ENCODE peak calls at places on chromosome 14, in six cellular contexts. One of them, this sample, is unnamed.

GRCh38 chr14:92456215-92457017 is 57.2 kb upstream of the RIN3 start:
- DNase-seq in neuronal stem cell: peak
- DNase-seq in body of pancreas: no peak
- DNase-seq in AG04450: peak
- DNase-seq in cardiac fibroblast: peak
- DNase-seq in upper lobe of right lung: peak
- DNase-seq in this sample: peak

GRCh38 chr14:80152166-80152565 is 59.1 kb downstream of the DIO2 start:
- DNase-seq in neuronal stem cell: no peak
- DNase-seq in body of pancreas: no peak
- DNase-seq in AG04450: no peak
- DNase-seq in cardiac fibroblast: no peak
- DNase-seq in upper lobe of right lung: no peak
- DNase-seq in this sample: peak

GRCh38 chr14:71361335-71361734 is 454.1 kb downstream of the PCNX1 start:
- DNase-seq in neuronal stem cell: no peak
- DNase-seq in body of pancreas: no peak
- DNase-seq in AG04450: no peak
- DNase-seq in cardiac fibroblast: peak
- DNase-seq in upper lobe of right lung: no peak
- DNase-seq in this sample: peak

GRCh38 chr14:35898217-35898775 is 72.2 kb downstream of the BRMS1L start:
- DNase-seq in neuronal stem cell: no peak
- DNase-seq in body of pancreas: no peak
- DNase-seq in AG04450: no peak
- DNase-seq in cardiac fibroblast: no peak
- DNase-seq in upper lobe of right lung: no peak
- DNase-seq in this sample: no peak

GRCh38 chr14:33914676-33915516 is 36.0 kb downstream of the EGLN3 start:
- DNase-seq in neuronal stem cell: no peak
- DNase-seq in body of pancreas: no peak
- DNase-seq in AG04450: no peak
- DNase-seq in cardiac fibroblast: peak
- DNase-seq in upper lobe of right lung: no peak
- DNase-seq in this sample: peak

GRCh38 chr14:85471156-85471555 is 58.8 kb upstream of the FLRT2 start:
- DNase-seq in neuronal stem cell: no peak
- DNase-seq in body of pancreas: no peak
- DNase-seq in AG04450: no peak
- DNase-seq in cardiac fibroblast: peak
- DNase-seq in upper lobe of right lung: no peak
- DNase-seq in this sample: peak

GRCh38 chr14:103854822-103855733 is 7.7 kb upstream of the PPP1R13B start:
- DNase-seq in neuronal stem cell: no peak
- DNase-seq in body of pancreas: peak
- DNase-seq in AG04450: no peak
- DNase-seq in cardiac fibroblast: no peak
- DNase-seq in upper lobe of right lung: peak
- DNase-seq in this sample: no peak

GRCh38 chr14:71574976-71575375 is 357.3 kb upstream of the RGS6 start:
- DNase-seq in neuronal stem cell: no peak
- DNase-seq in body of pancreas: no peak
- DNase-seq in AG04450: peak
- DNase-seq in cardiac fibroblast: peak
- DNase-seq in upper lobe of right lung: no peak
- DNase-seq in this sample: peak

GRCh38 chr14:59360923-59361794 is 104.0 kb downstream of the GPR135 start:
- DNase-seq in neuronal stem cell: no peak
- DNase-seq in body of pancreas: peak
- DNase-seq in AG04450: peak
- DNase-seq in cardiac fibroblast: peak
- DNase-seq in upper lobe of right lung: peak
- DNase-seq in this sample: peak
- H3K4me3 ChIP-seq in neuronal stem cell: no peak
- H3K4me3 ChIP-seq in body of pancreas: no peak
- H3K4me3 ChIP-seq in AG04450: no peak
- H3K4me3 ChIP-seq in cardiac fibroblast: no peak
- H3K4me3 ChIP-seq in upper lobe of right lung: no peak
- H3K4me3 ChIP-seq in this sample: peak

GRCh38 chr14:90828642-90829487 is 12.6 kb upstream of the TTC7B start:
- DNase-seq in neuronal stem cell: no peak
- DNase-seq in body of pancreas: no peak
- DNase-seq in AG04450: no peak
- DNase-seq in cardiac fibroblast: no peak
- DNase-seq in upper lobe of right lung: peak
- DNase-seq in this sample: no peak
- H3K4me3 ChIP-seq in neuronal stem cell: no peak
- H3K4me3 ChIP-seq in body of pancreas: no peak
- H3K4me3 ChIP-seq in AG04450: peak
- H3K4me3 ChIP-seq in cardiac fibroblast: no peak
- H3K4me3 ChIP-seq in upper lobe of right lung: peak
- H3K4me3 ChIP-seq in this sample: peak

GRCh38 chr14:105315941-105316562 is 1.5 kb downstream of the PACS2 start:
- DNase-seq in neuronal stem cell: no peak
- DNase-seq in body of pancreas: no peak
- DNase-seq in AG04450: no peak
- DNase-seq in cardiac fibroblast: no peak
- DNase-seq in upper lobe of right lung: no peak
- DNase-seq in this sample: peak
- H3K4me3 ChIP-seq in neuronal stem cell: no peak
- H3K4me3 ChIP-seq in body of pancreas: no peak
- H3K4me3 ChIP-seq in AG04450: peak
- H3K4me3 ChIP-seq in cardiac fibroblast: peak
- H3K4me3 ChIP-seq in upper lobe of right lung: peak
- H3K4me3 ChIP-seq in this sample: peak

GRCh38 chr14:22822619-22823551 is 6.8 kb upstream of the MRPL52 start:
- DNase-seq in neuronal stem cell: peak
- DNase-seq in body of pancreas: peak
- DNase-seq in AG04450: peak
- DNase-seq in cardiac fibroblast: peak
- DNase-seq in upper lobe of right lung: peak
- DNase-seq in this sample: peak

GRCh38 chr14:22822017-22822618 is 6.9 kb upstream of the SLC7A7 start:
- DNase-seq in neuronal stem cell: no peak
- DNase-seq in body of pancreas: peak
- DNase-seq in AG04450: no peak
- DNase-seq in cardiac fibroblast: no peak
- DNase-seq in upper lobe of right lung: no peak
- DNase-seq in this sample: no peak

GRCh38 chr14:22820731-22821130 is 5.5 kb upstream of the SLC7A7 start:
- DNase-seq in neuronal stem cell: no peak
- DNase-seq in body of pancreas: no peak
- DNase-seq in AG04450: no peak
- DNase-seq in cardiac fibroblast: no peak
- DNase-seq in upper lobe of right lung: peak
- DNase-seq in this sample: peak

GRCh38 chr14:22821193-22822016 is 6.2 kb upstream of the SLC7A7 start:
- DNase-seq in neuronal stem cell: no peak
- DNase-seq in body of pancreas: peak
- DNase-seq in AG04450: no peak
- DNase-seq in cardiac fibroblast: no peak
- DNase-seq in upper lobe of right lung: peak
- DNase-seq in this sample: no peak

DNA sequence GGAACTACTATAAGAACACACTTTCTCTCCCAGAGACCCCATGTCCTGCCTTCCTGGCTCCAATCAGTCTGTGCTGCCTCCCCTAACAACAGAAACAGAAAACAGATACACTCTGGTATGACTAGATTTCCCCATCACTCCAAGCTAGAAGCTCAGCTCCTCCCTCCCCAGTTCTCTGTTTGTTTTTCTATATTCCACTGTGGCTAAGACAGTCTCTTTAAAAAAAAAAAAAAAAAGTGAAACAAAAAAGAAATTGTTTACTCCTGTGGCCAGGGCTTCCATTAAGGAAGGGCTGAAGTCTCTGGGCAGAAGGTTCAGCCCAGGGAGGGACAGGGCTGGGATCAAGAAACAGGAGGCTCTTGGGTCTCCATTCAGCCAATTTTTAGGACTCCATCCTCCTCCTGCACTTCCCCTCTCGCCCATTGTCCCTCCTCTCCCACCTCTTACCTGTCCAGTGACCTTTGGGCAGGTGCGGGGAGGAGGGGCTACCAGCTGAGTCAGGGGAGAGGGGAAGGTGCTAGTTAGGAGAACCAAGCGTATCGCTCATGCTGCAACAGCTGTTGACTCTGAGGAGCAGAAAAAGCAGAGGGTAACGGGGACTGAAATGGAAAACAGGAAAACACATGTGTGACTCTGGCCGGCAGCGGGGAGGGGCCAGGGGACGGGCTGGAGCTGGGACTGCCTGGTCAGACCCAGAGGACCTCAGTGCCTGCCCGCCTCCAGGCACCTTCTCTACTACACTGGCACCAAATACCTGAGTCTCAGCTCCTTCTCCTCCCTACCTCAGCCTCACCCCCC is 4.2 kb upstream of the SLC7A7 start:
- DNase-seq in neuronal stem cell: no peak
- DNase-seq in body of pancreas: peak
- DNase-seq in AG04450: no peak
- DNase-seq in cardiac fibroblast: peak
- DNase-seq in upper lobe of right lung: peak
- DNase-seq in this sample: peak
- H3K4me3 ChIP-seq in neuronal stem cell: no peak
- H3K4me3 ChIP-seq in body of pancreas: no peak
- H3K4me3 ChIP-seq in AG04450: peak
- H3K4me3 ChIP-seq in cardiac fibroblast: peak
- H3K4me3 ChIP-seq in upper lobe of right lung: peak
- H3K4me3 ChIP-seq in this sample: peak

GRCh38 chr14:75607044-75607443 is 28.6 kb downstream of the FLVCR2 start:
- DNase-seq in neuronal stem cell: no peak
- DNase-seq in body of pancreas: no peak
- DNase-seq in AG04450: no peak
- DNase-seq in cardiac fibroblast: no peak
- DNase-seq in upper lobe of right lung: no peak
- DNase-seq in this sample: no peak

GRCh38 chr14:75607842-75608640 is 29.6 kb downstream of the FLVCR2 start:
- DNase-seq in neuronal stem cell: no peak
- DNase-seq in body of pancreas: no peak
- DNase-seq in AG04450: no peak
- DNase-seq in cardiac fibroblast: no peak
- DNase-seq in upper lobe of right lung: no peak
- DNase-seq in this sample: no peak

GRCh38 chr14:75602527-75602926 is 24.1 kb downstream of the FLVCR2 start:
- DNase-seq in neuronal stem cell: no peak
- DNase-seq in body of pancreas: no peak
- DNase-seq in AG04450: no peak
- DNase-seq in cardiac fibroblast: no peak
- DNase-seq in upper lobe of right lung: no peak
- DNase-seq in this sample: no peak

GRCh38 chr14:75604979-75605825 is 26.8 kb downstream of the FLVCR2 start:
- DNase-seq in neuronal stem cell: no peak
- DNase-seq in body of pancreas: no peak
- DNase-seq in AG04450: no peak
- DNase-seq in cardiac fibroblast: peak
- DNase-seq in upper lobe of right lung: peak
- DNase-seq in this sample: peak

DNA sequence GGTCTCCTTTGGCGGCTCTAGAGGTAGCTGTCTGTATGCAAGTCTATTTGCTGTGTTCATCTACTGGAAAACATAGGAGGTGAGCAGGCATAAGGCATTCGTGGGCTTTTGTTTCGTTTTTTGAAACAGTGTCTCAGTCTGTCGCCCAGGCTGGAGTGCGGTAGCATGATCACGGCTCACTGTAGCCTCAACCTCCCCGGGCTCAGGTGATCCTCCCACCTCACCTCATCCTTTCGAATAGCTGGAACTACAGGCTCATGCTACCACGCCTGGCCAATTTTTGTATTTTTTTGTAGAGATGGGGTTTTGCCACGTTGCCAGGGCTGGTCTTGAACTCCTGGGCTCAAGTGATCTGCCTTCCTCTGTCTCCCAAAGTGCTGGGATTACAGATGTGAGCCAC is 27.5 kb downstream of the FLVCR2 start:
- DNase-seq in neuronal stem cell: no peak
- DNase-seq in body of pancreas: no peak
- DNase-seq in AG04450: no peak
- DNase-seq in cardiac fibroblast: no peak
- DNase-seq in upper lobe of right lung: no peak
- DNase-seq in this sample: no peak
- H3K4me3 ChIP-seq in neuronal stem cell: no peak
- H3K4me3 ChIP-seq in body of pancreas: no peak
- H3K4me3 ChIP-seq in AG04450: no peak
- H3K4me3 ChIP-seq in cardiac fibroblast: no peak
- H3K4me3 ChIP-seq in upper lobe of right lung: peak
- H3K4me3 ChIP-seq in this sample: peak

GRCh38 chr14:91019673-91020072 is 40.8 kb downstream of the RPS6KA5 start:
- DNase-seq in neuronal stem cell: no peak
- DNase-seq in body of pancreas: no peak
- DNase-seq in AG04450: no peak
- DNase-seq in cardiac fibroblast: no peak
- DNase-seq in upper lobe of right lung: no peak
- DNase-seq in this sample: no peak

GRCh38 chr14:91017011-91017410 is 43.4 kb downstream of the RPS6KA5 start:
- DNase-seq in neuronal stem cell: no peak
- DNase-seq in body of pancreas: no peak
- DNase-seq in AG04450: no peak
- DNase-seq in cardiac fibroblast: no peak
- DNase-seq in upper lobe of right lung: no peak
- DNase-seq in this sample: no peak

GRCh38 chr14:91021115-91021514 is 39.3 kb downstream of the RPS6KA5 start:
- DNase-seq in neuronal stem cell: no peak
- DNase-seq in body of pancreas: no peak
- DNase-seq in AG04450: no peak
- DNase-seq in cardiac fibroblast: no peak
- DNase-seq in upper lobe of right lung: no peak
- DNase-seq in this sample: no peak

GRCh38 chr14:91018465-91018864 is 42.0 kb downstream of the RPS6KA5 start:
- DNase-seq in neuronal stem cell: no peak
- DNase-seq in body of pancreas: no peak
- DNase-seq in AG04450: no peak
- DNase-seq in cardiac fibroblast: no peak
- DNase-seq in upper lobe of right lung: no peak
- DNase-seq in this sample: no peak

DNA sequence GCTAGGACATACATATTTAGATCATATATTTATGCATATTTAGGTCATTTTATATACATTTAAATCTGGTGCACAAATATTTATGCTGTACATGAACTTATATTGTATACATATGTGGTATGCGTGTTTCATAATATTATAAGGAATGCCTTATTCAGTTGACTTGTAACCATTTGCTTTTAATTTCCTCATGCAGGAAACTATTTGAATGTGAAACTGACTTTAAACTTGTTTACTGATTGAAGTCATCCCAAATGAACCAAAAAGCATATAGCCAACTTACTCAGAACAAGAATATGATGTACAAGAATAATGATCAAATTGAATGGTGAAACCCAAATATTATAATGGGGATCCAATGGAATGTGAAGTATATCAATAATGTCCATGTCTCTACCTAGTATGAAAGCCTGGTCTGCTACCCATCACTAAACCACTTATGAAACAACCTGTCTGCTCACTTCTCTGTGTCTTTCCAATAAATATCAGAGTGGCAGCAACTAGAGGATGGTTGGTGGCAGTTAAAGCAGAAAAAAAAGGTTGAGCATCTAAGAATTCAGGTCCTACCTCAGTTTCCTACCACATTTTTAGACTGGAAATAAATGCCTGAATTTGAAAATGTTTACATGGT is 38.3 kb downstream of the RPS6KA5 start:
- DNase-seq in neuronal stem cell: no peak
- DNase-seq in body of pancreas: no peak
- DNase-seq in AG04450: no peak
- DNase-seq in cardiac fibroblast: no peak
- DNase-seq in upper lobe of right lung: no peak
- DNase-seq in this sample: peak
- H3K4me3 ChIP-seq in neuronal stem cell: no peak
- H3K4me3 ChIP-seq in body of pancreas: no peak
- H3K4me3 ChIP-seq in AG04450: no peak
- H3K4me3 ChIP-seq in cardiac fibroblast: no peak
- H3K4me3 ChIP-seq in upper lobe of right lung: peak
- H3K4me3 ChIP-seq in this sample: peak

GRCh38 chr14:24399981-24400718 is 1.3 kb downstream of the NYNRIN start:
- DNase-seq in neuronal stem cell: no peak
- DNase-seq in body of pancreas: no peak
- DNase-seq in AG04450: no peak
- DNase-seq in cardiac fibroblast: no peak
- DNase-seq in upper lobe of right lung: no peak
- DNase-seq in this sample: no peak
- H3K4me3 ChIP-seq in neuronal stem cell: peak
- H3K4me3 ChIP-seq in body of pancreas: no peak
- H3K4me3 ChIP-seq in AG04450: peak
- H3K4me3 ChIP-seq in cardiac fibroblast: peak
- H3K4me3 ChIP-seq in upper lobe of right lung: peak
- H3K4me3 ChIP-seq in this sample: peak

This sample was measured in adipocyte.